ENCODE peak calls at places on chromosome 13, in six cellular contexts. U is SW480; I is ovary; W is stimulated activated CD8-positive, alpha-beta memory T cell treated with anti-CD3 and anti-CD28 coated beads, Interleukin-15, amount 100 ng/mL, for 1 hour; B is stomach; T is GDM1. S is an unnamed sample.

GRCh38 chr13:50543767-50544166 is 299.7 kb downstream of the DLEU7 start:
- DNase-seq in U (no peak), I (no peak), W (no peak), B (no peak), T (no peak), S (no peak)

GRCh38 chr13:62524498-62524897 is 1108.8 kb upstream of the PCDH20 start:
- DNase-seq in U (no peak), I (no peak), W (no peak), B (no peak), T (no peak), S (no peak)

GRCh38 chr13:25468330-25469178 is 96.8 kb downstream of the ATP8A2 start:
- DNase-seq in U (no peak), I (no peak), W (no peak), B (no peak), T (no peak), S (no peak)

GRCh38 chr13:55999709-56000108 is 1141.0 kb upstream of the PRR20A start:
- DNase-seq in U (peak), I (no peak), W (no peak), B (no peak), T (no peak), S (no peak)

GRCh38 chr13:39536906-39537305 is 66.1 kb downstream of the LHFPL6 start:
- DNase-seq in U (no peak), I (no peak), W (no peak), B (no peak), T (no peak), S (no peak)

GRCh38 chr13:95660981-95661581 is 15.9 kb upstream of the DNAJC3 start:
- DNase-seq in U (peak), I (no peak), W (no peak), B (no peak), T (peak), S (no peak)

GRCh38 chr13:76745246-76746200 is 140.7 kb downstream of the KCTD12 start:
- DNase-seq in U (no peak), I (no peak), W (no peak), B (no peak), T (peak), S (no peak)

GRCh38 chr13:45799451-45799850 is 52.1 kb downstream of the SIAH3 start:
- DNase-seq in U (no peak), I (no peak), W (no peak), B (no peak), T (no peak), S (no peak)

GRCh38 chr13:22196777-22197176 is 525.9 kb downstream of the FGF9 start:
- DNase-seq in U (peak), I (no peak), W (no peak), B (no peak), T (no peak), S (no peak)

GRCh38 chr13:99376132-99376531 is 68.9 kb upstream of the GPR183 start:
- DNase-seq in U (no peak), I (no peak), W (no peak), B (no peak), T (no peak), S (peak)

GRCh38 chr13:21033866-21034601 is 27.4 kb downstream of the LATS2 start:
- DNase-seq in U (peak), I (no peak), W (no peak), B (peak), T (no peak), S (no peak)

GRCh38 chr13:112469071-112469745 is 93.1 kb downstream of the SPACA7 start:
- DNase-seq in U (no peak), I (no peak), W (no peak), B (no peak), T (no peak), S (no peak)

GRCh38 chr13:80341771-80342271 is 895 bp upstream of the SPRY2 start:
- DNase-seq in U (peak), I (peak), W (no peak), B (no peak), T (no peak), S (no peak)

GRCh38 chr13:106340249-106340648 is 195.2 kb downstream of the EFNB2 start:
- DNase-seq in U (no peak), I (no peak), W (no peak), B (no peak), T (no peak), S (no peak)

GRCh38 chr13:103625194-103625593 is 559.0 kb upstream of the SLC10A2 start:
- DNase-seq in U (no peak), I (no peak), W (no peak), B (no peak), T (no peak), S (no peak)

GRCh38 chr13:76856141-76856571 is 30.0 kb downstream of the KCTD12 start:
- DNase-seq in U (peak), I (no peak), W (no peak), B (no peak), T (no peak), S (no peak)

GRCh38 chr13:51276684-51277083 is 54.5 kb downstream of the FAM124A start:
- DNase-seq in U (no peak), I (no peak), W (no peak), B (no peak), T (no peak), S (no peak)

GRCh38 chr13:80716610-80717081 is 375.7 kb upstream of the SPRY2 start:
- DNase-seq in U (no peak), I (peak), W (no peak), B (no peak), T (no peak), S (no peak)

GRCh38 chr13:99332456-99332855 is 25.3 kb upstream of the GPR183 start:
- DNase-seq in U (no peak), I (no peak), W (no peak), B (no peak), T (no peak), S (no peak)

GRCh38 chr13:51619614-51620013 is 35.4 kb downstream of the WDFY2 start:
- DNase-seq in U (no peak), I (no peak), W (no peak), B (no peak), T (no peak), S (no peak)

GRCh38 chr13:27349458-27349857 is 75.0 kb upstream of the GTF3A start:
- DNase-seq in U (no peak), I (no peak), W (no peak), B (no peak), T (no peak), S (no peak)

GRCh38 chr13:80840313-80840976 is 499.5 kb upstream of the SPRY2 start:
- DNase-seq in U (no peak), I (no peak), W (no peak), B (no peak), T (no peak), S (no peak)

GRCh38 chr13:39688699-39689405 is 33.4 kb downstream of the COG6 start:
- DNase-seq in U (no peak), I (no peak), W (no peak), B (no peak), T (no peak), S (no peak)

GRCh38 chr13:44274838-44275237 is 98.8 kb upstream of the SERP2 start:
- DNase-seq in U (no peak), I (no peak), W (no peak), B (no peak), T (peak), S (no peak)

GRCh38 chr13:82713681-82714405 is 1168.4 kb downstream of the SLITRK1 start:
- DNase-seq in U (no peak), I (no peak), W (no peak), B (no peak), T (no peak), S (no peak)

GRCh38 chr13:97068146-97068545 is 73.9 kb upstream of the OXGR1 start:
- DNase-seq in U (no peak), I (no peak), W (no peak), B (no peak), T (no peak), S (no peak)

GRCh38 chr13:95267662-95268369 is 33.4 kb downstream of the ABCC4 start:
- DNase-seq in U (no peak), I (no peak), W (no peak), B (peak), T (no peak), S (no peak)

GRCh38 chr13:40605573-40605972 is 60.9 kb downstream of the FOXO1 start:
- DNase-seq in U (no peak), I (no peak), W (no peak), B (no peak), T (no peak), S (no peak)

GRCh38 chr13:79861731-79862130 is 380.8 kb downstream of the NDFIP2 start:
- DNase-seq in U (no peak), I (no peak), W (no peak), B (peak), T (no peak), S (no peak)

GRCh38 chr13:35826626-35827254 is 304.4 kb downstream of the DCLK1 start:
- DNase-seq in U (no peak), I (no peak), W (no peak), B (no peak), T (no peak), S (no peak)

GRCh38 chr13:113669231-113669870 is 2.3 kb downstream of the GRK1 start:
- DNase-seq in U (no peak), I (peak), W (no peak), B (peak), T (no peak), S (no peak)

GRCh38 chr13:42028113-42028799 is 20.2 kb upstream of the DGKH start:
- DNase-seq in U (peak), I (no peak), W (no peak), B (no peak), T (no peak), S (no peak)

GRCh38 chr13:42377640-42378382 is 105.9 kb downstream of the AKAP11 start:
- DNase-seq in U (no peak), I (no peak), W (no peak), B (no peak), T (peak), S (no peak)

GRCh38 chr13:37138169-37138568 is 32.7 kb upstream of the CSNK1A1L start:
- DNase-seq in U (no peak), I (no peak), W (no peak), B (no peak), T (no peak), S (no peak)

GRCh38 chr13:78820541-78820940 is 161.6 kb upstream of the OBI1 start:
- DNase-seq in U (no peak), I (no peak), W (no peak), B (no peak), T (no peak), S (no peak)

GRCh38 chr13:113744197-113745000 is 14.6 kb upstream of the TMEM255B start:
- DNase-seq in U (peak), I (no peak), W (no peak), B (no peak), T (no peak), S (no peak)